ENCODE peak calls at places on chromosomes 6 and 20, in four cellular contexts. T is RWPE1, A is GM20000, O is mucosa of descending colon. G is an unnamed sample.
A peak's percentile ranks its signal among the peaks of the same experiment; 100 is the strongest.

GRCh38 chr20:37940161-37940560 is 37.2 kb downstream of the VSTM2L start:
- DNase-seq in A (no peak), O (no peak), T (no peak), G (no peak)

GRCh38 chr6:2688416-2689064 is 62.2 kb downstream of the MYLK4 start:
- DNase-seq in T (peak; percentile 82), A (peak; percentile 41), O (no peak), G (peak; percentile 6)

GRCh38 chr20:23096073-23096472 is 9.9 kb upstream of the CD93 start:
- DNase-seq in O (no peak), A (no peak), T (no peak), G (no peak)

GRCh38 chr20:22572491-22572890 is 11.9 kb downstream of the FOXA2 start:
- DNase-seq in T (no peak), A (no peak), O (no peak), G (no peak)

GRCh38 chr6:46521464-46521971 is 30.3 kb upstream of the RCAN2 start:
- DNase-seq in T (no peak), O (no peak), A (no peak), G (no peak)

GRCh38 chr6:112879920-112880413 is 532.8 kb downstream of the RFPL4B start:
- DNase-seq in O (no peak), A (no peak), T (no peak), G (peak; percentile 78)

GRCh38 chr20:48682529-48683385 is 145.0 kb downstream of the PREX1 start:
- DNase-seq in O (peak; percentile 88), T (peak; percentile 84), A (no peak), G (peak; percentile 84)

GRCh38 chr6:111199935-111200822 is 112.9 kb downstream of the SLC16A10 start:
- DNase-seq in O (no peak), A (no peak), T (no peak), G (no peak)

GRCh38 chr20:62327726-62328495 is 25.1 kb downstream of the ADRM1 start:
- DNase-seq in T (no peak), O (no peak), A (no peak), G (no peak)

GRCh38 chr6:146357578-146358340 is 185.9 kb upstream of the RAB32 start:
- DNase-seq in O (no peak), T (peak; percentile 48), A (peak; percentile 5), G (no peak)

GRCh38 chr20:4220756-4221155 is 205.4 kb upstream of the RNF24 start:
- DNase-seq in O (no peak), A (no peak), T (no peak), G (no peak)
- TF ChIP-seq CTCF in O (no peak), A (no peak), T (no peak), G (no peak)

DNA sequence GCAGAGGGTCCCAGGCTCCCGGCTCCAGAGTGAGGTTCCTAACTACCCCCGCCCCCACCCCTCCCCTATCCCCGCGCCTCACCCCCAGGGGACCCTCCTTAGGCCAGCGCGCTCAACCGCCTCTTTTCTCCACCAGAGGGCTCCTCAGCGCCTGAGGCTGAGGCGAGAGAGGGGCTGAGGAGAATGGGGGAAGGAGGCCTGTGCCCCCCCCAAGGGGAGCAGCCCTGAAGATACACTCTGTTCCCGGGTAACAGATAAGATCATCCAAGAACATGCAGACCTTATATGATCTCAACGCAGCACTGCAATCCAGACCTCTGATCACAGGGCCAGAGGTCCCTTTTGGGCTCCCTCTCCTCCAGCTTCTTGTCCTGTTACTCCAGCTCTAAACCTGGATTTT is 43.3 kb upstream of the MRPS10 start:
- DNase-seq in A (peak; percentile 73), T (no peak), O (no peak), G (peak; percentile 60)
- TF ChIP-seq CTCF in A (peak; percentile 24), T (no peak), O (no peak), G (peak; percentile 83)

GRCh38 chr6:163712981-163713380 is 298.5 kb downstream of the QKI start:
- DNase-seq in O (no peak), A (no peak), T (no peak), G (no peak)

GRCh38 chr6:163711071-163711470 is 296.6 kb downstream of the QKI start:
- DNase-seq in T (no peak), O (no peak), A (no peak), G (no peak)

GRCh38 chr6:163710552-163710951 is 296.0 kb downstream of the QKI start:
- DNase-seq in T (no peak), A (no peak), O (no peak), G (no peak)

GRCh38 chr6:163712569-163712966 is 298.1 kb downstream of the QKI start:
- DNase-seq in A (no peak), O (no peak), T (no peak), G (no peak)

DNA sequence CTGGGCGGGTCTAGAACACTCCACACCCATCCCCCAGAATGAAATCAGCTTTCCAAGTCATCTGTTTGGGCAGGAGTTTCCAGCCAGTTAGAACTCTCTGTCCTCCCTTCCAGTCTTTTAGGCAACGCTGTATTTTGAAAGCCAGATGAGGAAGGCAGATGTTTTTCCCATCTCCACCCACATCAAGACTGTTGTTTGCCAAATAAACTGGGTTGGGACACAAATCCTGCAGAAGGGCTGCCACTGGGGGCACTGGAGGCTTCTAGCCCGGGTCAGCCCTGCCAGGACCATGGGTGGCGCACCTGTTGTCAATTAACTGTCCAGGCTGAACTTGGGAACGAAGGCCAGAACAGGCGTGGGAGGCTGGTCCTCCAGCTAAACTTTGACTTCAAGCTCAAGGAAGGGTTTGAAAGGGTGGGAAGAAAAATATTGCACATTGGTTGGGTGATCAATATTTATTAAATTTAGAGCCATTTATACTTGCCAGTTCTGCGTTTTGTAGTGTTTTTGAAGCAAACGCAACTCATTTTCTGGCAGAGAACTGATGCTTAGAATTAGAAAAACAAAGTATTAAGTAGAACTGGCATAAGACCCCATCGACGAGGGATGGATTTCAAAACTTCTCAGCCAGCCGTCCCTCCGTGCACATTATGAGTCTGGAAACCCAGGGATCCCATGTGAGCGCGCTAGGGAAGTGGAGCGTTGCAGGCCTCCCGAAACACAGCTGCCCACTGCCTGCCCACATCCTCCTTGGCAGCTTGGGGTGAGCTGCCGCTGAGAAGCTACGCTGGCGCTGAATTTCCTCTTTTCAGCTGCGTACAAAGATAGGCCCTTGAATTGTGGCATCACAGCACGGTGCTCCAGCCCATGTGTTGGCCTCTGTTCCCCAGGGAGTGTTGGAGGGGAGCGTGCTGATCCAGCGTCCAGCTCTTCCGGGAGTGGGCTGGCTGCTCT is 297.4 kb downstream of the QKI start:
- DNase-seq in T (peak; percentile 9), A (no peak), O (peak; percentile 42), G (no peak)
- TF ChIP-seq CTCF in T (no peak), A (no peak), O (no peak), G (no peak)

GRCh38 chr20:42949865-42950264 is 239.8 kb downstream of the PTPRT start:
- DNase-seq in A (no peak), T (no peak), O (no peak), G (peak; percentile 27)
- TF ChIP-seq CTCF in A (no peak), T (no peak), O (no peak), G (peak; percentile 45)

DNA sequence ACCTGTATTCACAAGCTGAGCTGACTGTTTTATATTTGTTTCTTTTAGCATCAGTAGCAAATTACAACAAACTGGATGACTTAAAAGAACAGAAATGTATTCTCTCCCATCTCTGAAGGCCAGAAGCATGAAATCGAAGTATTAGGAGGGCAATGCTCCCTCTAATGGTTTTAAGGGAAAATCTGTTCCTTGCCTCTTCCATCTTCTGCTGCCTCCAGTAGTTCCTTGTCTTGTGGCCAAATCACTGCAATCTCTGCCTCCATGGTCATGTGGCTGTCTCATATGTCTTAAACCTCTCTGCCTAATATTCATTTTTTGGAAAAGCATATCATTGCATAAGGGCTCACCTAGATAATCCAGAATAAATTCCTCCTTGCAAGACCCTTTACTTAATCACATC is 25.2 kb upstream of the ASCC3 start:
- DNase-seq in T (no peak), A (no peak), O (no peak), G (no peak)
- TF ChIP-seq CTCF in T (no peak), A (no peak), O (no peak), G (no peak)

DNA sequence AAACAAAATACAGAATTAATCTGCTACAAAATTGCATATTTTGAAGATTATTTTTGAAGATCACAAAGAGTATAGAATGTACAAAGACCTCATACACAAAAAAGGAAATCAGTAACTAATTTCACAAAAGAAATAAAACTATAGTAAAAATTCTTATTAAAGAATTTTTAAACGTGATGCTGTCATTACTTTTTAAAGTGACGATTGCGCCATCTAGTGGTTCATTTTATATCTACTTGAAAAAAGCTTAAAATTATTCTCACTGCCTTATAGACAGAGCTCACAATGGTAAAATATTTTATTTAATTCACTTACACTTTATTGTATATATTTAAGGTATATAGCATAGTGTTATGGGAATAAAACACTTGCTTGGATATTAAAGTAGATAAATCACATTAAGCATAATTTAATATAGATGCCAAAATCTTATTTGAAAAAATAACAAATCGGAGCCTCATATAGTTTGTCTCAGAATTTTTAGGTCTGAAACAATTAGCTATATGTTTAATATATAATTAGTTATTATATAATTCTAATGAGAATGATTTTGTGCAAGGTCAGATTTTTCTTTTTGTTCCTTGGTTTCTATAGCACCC is 128.8 kb downstream of the PHF3 start:
- DNase-seq in T (no peak), A (peak; percentile 6), O (no peak), G (no peak)
- TF ChIP-seq CTCF in T (peak; percentile 58), A (no peak), O (no peak), G (peak; percentile 46)